ENCODE peak calls at places on chromosomes 4 and X, in ten cellular contexts. B is tibial artery, U is pancreas, D is fibroblast of pulmonary artery, C is WERI-Rb-1, V is right atrium auricular region, I is body of pancreas, T is IMR-90, J is cardiac fibroblast, N is left lung. K is an unnamed sample.

GRCh38 chr4:183504930-183505555 is at the start of gene ING2:
- DNase-seq in B (no peak), U (no peak), D (no peak), C (no peak), V (no peak), I (no peak), T (no peak), J (no peak), N (peak; percentile 55), K (peak; percentile 20)

GRCh38 chr4:163343604-163344146 is at the start of gene NPY5R:
- DNase-seq in B (no peak), U (no peak), D (no peak), C (peak; percentile 22), V (no peak), I (no peak), T (no peak), J (no peak), N (no peak), K (no peak)

GRCh38 chrX:132592880-132593279 is 104.0 kb upstream of the MBNL3 start:
- DNase-seq in B (no peak), U (peak; percentile 13), D (peak; percentile 8), C (peak; percentile 45), V (no peak), I (peak; percentile 8), T (no peak), J (no peak), N (no peak), K (no peak)

GRCh38 chrX:142233400-142233799 is 28.3 kb upstream of the MAGEC2 start:
- DNase-seq in B (no peak), U (no peak), D (no peak), C (no peak), V (no peak), I (no peak), T (no peak), J (no peak), N (no peak), K (no peak)

GRCh38 chrX:40262641-40263560 is 165.1 kb upstream of the BCOR start:
- DNase-seq in B (no peak), U (peak; percentile 21), D (peak; percentile 68), C (no peak), V (no peak), I (no peak), T (peak; percentile 41), J (peak; percentile 64), N (no peak), K (no peak)

GRCh38 chr4:72666910-72667309 is 97.9 kb upstream of the ADAMTS3 start:
- DNase-seq in B (no peak), U (no peak), D (no peak), C (no peak), V (no peak), I (no peak), T (no peak), J (no peak), N (no peak), K (no peak)

GRCh38 chr4:185238261-185238681 is 28.9 kb downstream of the SNX25 start:
- DNase-seq in B (no peak), U (no peak), D (peak; percentile 47), C (no peak), V (no peak), I (no peak), T (peak; percentile 84), J (peak; percentile 85), N (no peak), K (no peak)

GRCh38 chr4:76582817-76583087 is 147.7 kb downstream of the SHROOM3 start:
- DNase-seq in B (no peak), U (no peak), D (no peak), C (no peak), V (no peak), I (no peak), T (no peak), J (no peak), N (no peak), K (no peak)

GRCh38 chr4:132669786-132670185 is 479.3 kb upstream of the PCDH10 start:
- DNase-seq in B (no peak), U (no peak), D (no peak), C (no peak), V (no peak), I (no peak), T (no peak), J (no peak), N (no peak), K (no peak)
- H3K4me3 ChIP-seq in B (no peak overlapping the region), U (no peak overlapping the region), D (no peak overlapping the region), C (no peak overlapping the region), V (no peak overlapping the region), I (no peak overlapping the region), T (no peak overlapping the region), J (no peak overlapping the region), N (no peak overlapping the region), K (no peak overlapping the region)

GRCh38 chr4:136395212-136395722 is 1137.0 kb downstream of the PCDH18 start:
- DNase-seq in B (no peak), U (peak; percentile 12), D (no peak), C (no peak), V (no peak), I (no peak), T (no peak), J (no peak), N (no peak), K (no peak)

DNA sequence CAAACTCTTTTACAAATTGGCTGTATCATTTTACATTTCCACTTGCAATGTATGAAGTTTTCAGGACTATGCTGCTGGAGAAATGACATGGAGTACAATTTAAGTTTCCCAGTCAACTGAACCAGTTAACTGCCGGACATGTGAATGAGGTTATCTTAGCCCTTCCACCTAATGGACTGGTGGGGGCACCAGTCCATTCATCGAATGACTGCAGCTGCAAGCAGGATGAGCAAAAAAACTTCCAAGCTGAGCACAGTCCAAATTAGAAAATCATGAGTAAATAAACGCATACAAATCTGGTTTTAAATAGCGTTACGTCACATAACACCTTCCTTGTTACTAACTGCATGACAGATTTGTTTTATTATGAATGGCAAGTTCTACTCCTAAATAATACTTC is 1131.5 kb downstream of the PCDH18 start:
- DNase-seq in B (no peak), U (no peak), D (no peak), C (no peak), V (no peak), I (no peak), T (no peak), J (no peak), N (no peak), K (no peak)
- TF ChIP-seq CTCF in B (no peak), U (no peak), D (no peak), C (peak; percentile 49), V (no peak), I (no peak), T (no peak), J (no peak), N (no peak), K (no peak)

GRCh38 chrX:136731207-136731782 is 49.4 kb downstream of the ARHGEF6 start:
- DNase-seq in B (no peak), U (no peak), D (no peak), C (no peak), V (no peak), I (no peak), T (no peak), J (peak; percentile 3), N (no peak), K (no peak)
- H3K4me3 ChIP-seq in B (no peak overlapping the region), U (no peak overlapping the region), D (no peak overlapping the region), C (no peak overlapping the region), V (no peak overlapping the region), I (no peak overlapping the region), T (no peak overlapping the region), J (no peak overlapping the region), N (no peak overlapping the region), K (no peak overlapping the region)

DNA sequence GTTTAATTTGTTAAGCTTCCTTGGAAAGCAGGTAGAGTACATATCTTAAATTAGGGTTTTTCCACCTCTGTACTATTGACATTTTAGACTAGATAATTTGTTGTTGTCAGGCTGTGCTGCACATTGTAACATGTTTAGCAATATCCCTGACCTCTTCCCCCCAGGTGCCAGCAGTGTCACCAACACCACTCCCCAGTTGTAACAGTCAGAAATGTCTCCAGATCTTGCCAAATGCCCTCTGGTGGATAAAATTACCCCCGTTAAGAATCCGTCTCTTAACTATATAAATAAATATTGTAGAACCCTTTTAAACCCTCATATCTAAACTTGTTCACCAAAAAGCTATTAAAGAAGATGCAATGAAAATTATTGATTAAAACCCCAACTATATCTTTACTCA is 161.5 kb downstream of the ARHGAP6 start:
- DNase-seq in B (no peak), U (no peak), D (no peak), C (no peak), V (no peak), I (no peak), T (no peak), J (no peak), N (no peak), K (no peak)
- TF ChIP-seq CTCF in B (no peak), U (no peak), D (no peak), C (no peak), V (no peak), I (peak; percentile 14), T (no peak), J (no peak), N (no peak), K (no peak)